ENCODE peak calls at places on chromosomes 12 and 14, in four cellular contexts. S is CD4-positive, CD25-positive, alpha-beta regulatory T cell; R is astrocyte; J is thyroid gland. M is an unnamed sample. For H3K4me1, the result is how much of the 10 kb centered on the place peaks cover.

GRCh38 chr12:6953417-6954315 is 2.5 kb downstream of the PTPN6 start:
- DNase-seq in S (peak), R (peak), J (no peak), M (peak)

GRCh38 chr14:89911018-89911919 is 43.3 kb downstream of the EFCAB11 start:
- DNase-seq in J (peak), S (no peak), R (peak), M (no peak)

GRCh38 chr14:31307198-31307597 is 99.6 kb upstream of the HECTD1 start:
- DNase-seq in J (no peak), R (no peak), S (no peak), M (no peak)

GRCh38 chr14:32478027-32478426 is 148.9 kb downstream of the AKAP6 start:
- DNase-seq in J (no peak), S (no peak), R (peak), M (no peak)

GRCh38 chr12:31517994-31518393 is 72.9 kb downstream of the DENND5B start:
- DNase-seq in R (peak), J (no peak), S (no peak), M (no peak)

GRCh38 chr12:10562306-10562933 is 51.0 kb downstream of the MAGOHB start:
- DNase-seq in R (peak), J (no peak), S (peak), M (no peak)

GRCh38 chr12:91926810-91927209 is 218.8 kb downstream of the BTG1 start:
- DNase-seq in S (no peak), J (no peak), R (peak), M (no peak)

GRCh38 chr14:23568600-23569310 is 1.2 kb upstream of the AP1G2 start:
- DNase-seq in R (no peak), S (no peak), J (no peak), M (no peak)

GRCh38 chr14:49933704-49934103 is 40.8 kb downstream of the ARF6 start:
- DNase-seq in J (no peak), S (no peak), R (no peak), M (no peak)

GRCh38 chr14:103094406-103095209 is at the start of gene EXOC3L4:
- DNase-seq in R (no peak), S (no peak), J (no peak), M (no peak)

GRCh38 chr12:13764748-13765147 is 216.7 kb downstream of the GRIN2B start:
- DNase-seq in S (no peak), J (no peak), R (no peak), M (no peak)

GRCh38 chr12:127193341-127193740 is 1073.6 kb upstream of the TMEM132C start:
- DNase-seq in R (no peak), J (no peak), S (no peak), M (no peak)

GRCh38 chr12:15650399-15651128 is 138.6 kb downstream of the EPS8 start:
- DNase-seq in S (no peak), J (no peak), R (no peak), M (no peak)

GRCh38 chr12:98238513-98238912 is 276.9 kb upstream of the TMPO start:
- DNase-seq in J (no peak), S (no peak), R (peak), M (no peak)

GRCh38 chr12:56256326-56256960 is 1.7 kb downstream of the ANKRD52 start:
- DNase-seq in R (peak), S (no peak), J (no peak), M (no peak)

DNA sequence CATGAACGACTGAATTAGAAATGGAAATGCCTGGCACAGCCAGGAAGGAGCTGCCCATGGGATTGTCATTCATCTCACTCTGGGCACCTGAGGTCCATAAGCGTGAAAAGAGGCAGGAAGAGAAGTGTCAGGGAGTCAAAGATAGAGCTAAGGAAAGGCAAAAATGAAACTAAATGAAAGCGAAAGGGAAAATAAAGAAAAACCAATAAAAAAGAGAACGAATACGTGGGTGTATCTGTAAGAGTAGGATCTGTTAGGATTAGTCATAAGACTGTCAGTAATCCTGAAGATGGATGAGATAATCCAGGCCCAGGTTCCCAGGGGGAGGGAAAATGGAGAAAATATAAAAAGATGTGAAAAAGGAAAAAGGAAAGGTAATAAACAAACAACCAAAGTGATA is 23.5 kb downstream of the MEG3 start:
- DNase-seq in S (no peak), R (peak), J (no peak), M (no peak)
- H3K4me3 ChIP-seq in S (peak), R (no peak), J (no peak), M (peak)

GRCh38 chr14:61997146-61997545 is 234.9 kb downstream of the SNAPC1 start:
- DNase-seq in R (no peak), J (no peak), S (no peak), M (no peak)
- H3K4me1 ChIP-seq in R (under half), J (under half), S (under half), M (under half)

DNA sequence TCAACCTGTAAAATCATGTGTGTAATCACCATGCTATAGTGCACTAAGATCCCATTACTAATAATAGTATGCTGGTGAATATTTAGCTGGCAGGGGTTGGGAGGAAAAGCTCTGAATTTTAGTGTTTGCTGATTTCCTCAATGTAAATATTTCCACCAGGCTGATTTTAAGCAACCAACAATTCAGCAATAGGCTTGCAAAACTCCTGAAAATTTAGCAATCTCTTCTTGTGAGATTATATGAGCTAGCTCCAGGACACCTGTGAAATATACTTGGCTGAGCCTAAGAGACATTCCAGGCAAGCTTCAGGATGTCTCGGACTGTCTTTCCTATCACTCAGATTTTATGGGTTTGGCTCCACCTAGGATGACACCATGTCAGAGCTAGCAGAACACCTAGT is 106.9 kb upstream of the ANO4 start:
- DNase-seq in J (no peak), R (no peak), S (no peak), M (no peak)
- H3K4me3 ChIP-seq in J (no peak), R (no peak), S (no peak), M (no peak)

GRCh38 chr12:22684526-22685118 is 59.7 kb downstream of the ETNK1 start:
- DNase-seq in R (peak), J (no peak), S (no peak), M (no peak)

GRCh38 chr12:22687677-22688076 is 62.7 kb downstream of the ETNK1 start:
- DNase-seq in R (peak), J (no peak), S (no peak), M (no peak)

GRCh38 chr12:22684124-22684523 is 59.2 kb downstream of the ETNK1 start:
- DNase-seq in S (no peak), R (no peak), J (no peak), M (no peak)

GRCh38 chr12:22682663-22683062 is 57.7 kb downstream of the ETNK1 start:
- DNase-seq in S (no peak), R (no peak), J (no peak), M (no peak)

DNA sequence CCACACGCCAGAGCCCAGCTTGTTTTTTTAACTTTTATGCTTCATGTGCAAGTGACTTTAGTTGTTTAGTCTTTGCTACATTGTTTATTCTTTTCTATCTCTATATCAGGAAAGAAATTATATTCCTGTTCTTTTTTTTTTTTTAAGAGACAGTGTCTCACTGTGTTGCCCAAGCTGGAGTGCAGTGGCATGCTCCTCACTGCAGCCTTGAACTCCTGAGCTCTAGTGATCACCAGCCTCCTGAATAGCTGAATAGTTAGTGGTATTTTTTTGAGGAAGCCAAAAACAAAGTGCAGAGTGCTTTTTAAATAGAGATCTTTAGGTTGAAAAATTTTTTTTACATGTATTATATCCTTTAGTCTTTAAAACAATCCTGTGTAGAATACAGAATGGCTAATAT is 58.2 kb downstream of the ETNK1 start:
- DNase-seq in R (no peak), J (no peak), S (no peak), M (no peak)
- H3K4me1 ChIP-seq in R (under half), J (under half), S (under half), M (under half)

DNA sequence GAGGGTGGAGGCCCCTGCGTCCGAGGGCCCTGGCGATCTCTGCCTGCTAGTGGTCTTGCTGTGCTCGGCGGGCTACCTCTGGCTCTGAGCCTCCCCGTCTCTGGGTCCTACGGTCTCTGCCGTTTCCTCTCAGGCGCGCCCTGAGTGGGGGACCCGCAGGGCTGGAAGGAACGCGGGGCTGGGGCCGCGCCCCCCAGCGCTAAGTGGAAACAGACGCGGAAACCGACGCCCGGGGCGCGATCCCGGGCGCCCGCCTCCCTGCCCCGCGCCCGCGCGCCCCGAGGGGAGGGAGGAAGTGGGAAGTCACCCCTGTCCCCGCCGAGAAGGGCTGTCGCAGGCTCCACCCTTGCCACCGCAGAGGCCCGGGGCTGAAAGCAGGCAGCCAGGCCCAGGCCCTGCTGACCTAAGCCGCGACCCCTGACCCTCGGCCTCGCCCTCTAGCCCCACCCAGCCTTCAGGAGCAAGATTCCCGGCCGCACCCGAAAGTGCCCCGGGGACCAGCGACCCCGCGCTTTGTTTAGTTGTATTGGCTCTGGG is 831 bp downstream of the CRIP1 start:
- DNase-seq in S (peak), J (peak), R (no peak), M (peak)
- H3K4me3 ChIP-seq in S (peak), J (no peak), R (no peak), M (peak)